ENCODE peak calls at places on chromosomes 7 and 10, in seven cellular contexts. Y, U, S, J, G, X and Z are unnamed samples.
A peak's percentile ranks its signal among the peaks of the same experiment; 100 is the strongest.

GRCh38 chr10:72319416-72320254 is 35.1 kb downstream of the DNAJB12 start:
- DNase-seq in X (peak; percentile 99), S (peak; percentile 89), J (peak; percentile 83), U (peak; percentile 73), G (peak; percentile 100), Y (peak; percentile 89), Z (peak; percentile 94)

GRCh38 chr10:102135956-102136526 is 3.2 kb downstream of the PPRC1 start:
- DNase-seq in S (no peak), U (no peak), X (no peak), Y (no peak), G (no peak), J (no peak), Z (no peak)

GRCh38 chr7:29091121-29091601 is 55.2 kb downstream of the CPVL start:
- DNase-seq in X (no peak), Y (no peak), S (no peak), J (no peak), G (no peak), U (no peak), Z (no peak)

GRCh38 chr7:45609180-45609579 is 35.0 kb downstream of the ADCY1 start:
- DNase-seq in S (no peak), X (no peak), J (peak; percentile 64), U (no peak), Y (no peak), G (no peak), Z (peak; percentile 80)

GRCh38 chr7:20200361-20200760 is 16.8 kb downstream of the MACC1 start:
- DNase-seq in Y (no peak), J (no peak), S (no peak), G (no peak), X (no peak), U (no peak), Z (no peak)

GRCh38 chr7:19677201-19677600 is 31.6 kb downstream of the POLR1F start:
- DNase-seq in U (no peak), Y (no peak), G (no peak), X (no peak), S (no peak), J (no peak), Z (no peak)

GRCh38 chr7:155349601-155350331 is 52.1 kb downstream of the INSIG1 start:
- DNase-seq in U (no peak), S (no peak), X (no peak), Y (no peak), G (no peak), J (no peak), Z (no peak)

GRCh38 chr7:41754046-41754445 is 51.2 kb upstream of the INHBA start:
- DNase-seq in J (no peak), U (no peak), G (no peak), Y (peak; percentile 15), X (peak; percentile 43), S (no peak), Z (no peak)

GRCh38 chr10:48377751-48378585 is 71.5 kb downstream of the MAPK8 start:
- DNase-seq in U (no peak), X (no peak), S (no peak), Y (peak; percentile 24), G (no peak), J (no peak), Z (no peak)

GRCh38 chr10:97532935-97533671 is 34.4 kb downstream of the UBTD1 start:
- DNase-seq in S (no peak), X (no peak), J (no peak), Y (peak; percentile 61), G (no peak), U (no peak), Z (no peak)

GRCh38 chr7:91196058-91196457 is 68.2 kb upstream of the FZD1 start:
- DNase-seq in S (no peak), X (no peak), Y (no peak), G (no peak), U (no peak), J (no peak), Z (no peak)

GRCh38 chr10:124802313-124802675 is 675 bp downstream of the ABRAXAS2 start:
- DNase-seq in S (no peak), J (no peak), U (no peak), G (no peak), X (no peak), Y (no peak), Z (no peak)

GRCh38 chr7:101843293-101844271 is 26.2 kb downstream of the CUX1 start:
- DNase-seq in Y (no peak), J (no peak), G (no peak), S (no peak), U (no peak), X (no peak), Z (no peak)

GRCh38 chr7:116426428-116427156 is 72.9 kb upstream of the CAV2 start:
- DNase-seq in G (no peak), X (peak; percentile 76), S (no peak), U (peak; percentile 16), Y (peak; percentile 89), J (no peak), Z (no peak)

GRCh38 chr7:129376076-129376777 is 58.0 kb upstream of the STRIP2 start:
- DNase-seq in U (no peak), X (peak; percentile 26), Y (peak; percentile 43), J (no peak), G (no peak), S (no peak), Z (no peak)

GRCh38 chr10:85026878-85027467 is 698.6 kb downstream of the CCSER2 start:
- DNase-seq in Y (no peak), G (no peak), S (no peak), J (no peak), U (no peak), X (no peak), Z (no peak)

GRCh38 chr10:110774069-110775021 is 97.4 kb upstream of the PDCD4 start:
- DNase-seq in Y (peak; percentile 70), X (peak; percentile 88), J (no peak), S (peak; percentile 2), U (no peak), G (no peak), Z (no peak)

GRCh38 chr7:116970148-116970910 is 17.0 kb downstream of the ST7 start:
- DNase-seq in G (no peak), J (no peak), U (no peak), X (no peak), Y (no peak), S (no peak), Z (no peak)

GRCh38 chr10:122091722-122092121 is 102.8 kb downstream of the TACC2 start:
- DNase-seq in J (no peak), U (no peak), S (no peak), G (no peak), X (no peak), Y (no peak), Z (no peak)

GRCh38 chr7:80440908-80441307 is 71.0 kb downstream of the GNAT3 start:
- DNase-seq in Y (peak; percentile 62), J (no peak), U (no peak), X (no peak), S (no peak), G (no peak), Z (no peak)

GRCh38 chr10:49119746-49120145 is 4.4 kb upstream of the VSTM4 start:
- DNase-seq in Y (peak; percentile 54), S (no peak), X (no peak), G (no peak), J (no peak), U (no peak), Z (no peak)

GRCh38 chr7:2247141-2247985 is 5.3 kb downstream of the NUDT1 start:
- DNase-seq in Y (no peak), S (no peak), G (peak; percentile 83), J (no peak), X (no peak), U (no peak), Z (no peak)

GRCh38 chr7:2245883-2246679 is 4.1 kb downstream of the NUDT1 start:
- DNase-seq in U (no peak), J (no peak), S (no peak), G (peak; percentile 37), X (no peak), Y (no peak), Z (no peak)

GRCh38 chr7:2251841-2252771 is 10.1 kb downstream of the NUDT1 start:
- DNase-seq in U (no peak), X (no peak), S (no peak), G (peak; percentile 77), J (no peak), Y (no peak), Z (no peak)

GRCh38 chr7:2249744-2250323 is 7.8 kb downstream of the NUDT1 start:
- DNase-seq in J (no peak), U (no peak), G (no peak), X (no peak), Y (no peak), S (no peak), Z (no peak)

DNA sequence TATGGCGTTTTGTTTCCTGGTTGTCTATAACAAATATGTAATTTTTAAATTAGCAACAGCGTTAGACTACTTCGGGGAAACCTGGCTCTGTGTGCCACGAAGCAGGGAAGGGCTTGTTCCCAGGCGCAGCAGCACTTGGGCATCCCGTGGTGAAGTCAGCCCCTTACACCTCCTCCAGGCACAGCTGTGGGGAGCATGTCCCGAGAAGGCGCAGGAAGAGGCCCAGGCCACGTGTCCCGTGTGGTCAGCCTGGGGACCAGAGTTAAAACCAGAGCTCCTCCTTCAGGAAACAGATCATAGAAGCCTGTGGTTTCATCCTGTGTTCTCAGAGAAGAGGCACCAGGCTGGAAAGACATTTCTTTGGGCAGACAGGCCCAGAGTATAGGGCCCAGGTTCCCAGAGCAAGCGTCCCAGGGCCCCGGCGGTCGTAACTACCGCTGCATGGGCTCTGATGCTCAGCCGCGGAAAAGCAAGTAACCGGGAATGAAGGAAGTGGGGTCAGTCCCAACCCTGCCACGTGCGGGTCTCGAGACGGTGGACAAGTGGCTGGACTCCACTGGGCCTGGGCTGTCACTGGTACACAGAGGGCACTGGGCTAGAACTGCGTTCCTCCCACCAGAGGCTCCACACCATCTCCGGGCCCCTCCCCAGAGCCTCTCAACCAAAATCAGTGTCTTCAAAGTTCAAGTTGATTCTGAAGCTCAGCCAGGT is 7.1 kb downstream of the NUDT1 start:
- DNase-seq in Y (peak; percentile 97), G (no peak), U (peak; percentile 89), X (peak; percentile 23), J (no peak), S (peak; percentile 93), Z (peak; percentile 93)
- TF ChIP-seq CTCF in Y (peak; percentile 39), G (no peak), U (no peak), X (no peak), J (no peak), S (peak; percentile 26), Z (peak; percentile 44)

GRCh38 chr10:15189133-15189881 is 20.8 kb upstream of the NMT2 start:
- DNase-seq in U (no peak), X (no peak), S (no peak), J (no peak), Y (no peak), G (no peak), Z (no peak)
- TF ChIP-seq CTCF in U (no peak), X (no peak), S (no peak), J (no peak), Y (no peak), G (no peak), Z (no peak)

GRCh38 chr7:105853931-105854419 is 22.4 kb downstream of the ATXN7L1 start:
- DNase-seq in G (no peak), S (no peak), Y (peak; percentile 23), J (no peak), X (no peak), U (no peak), Z (no peak)
- TF ChIP-seq CTCF in G (no peak), S (peak; percentile 12), Y (no peak), J (peak; percentile 58), X (no peak), U (peak; percentile 29), Z (no peak)

DNA sequence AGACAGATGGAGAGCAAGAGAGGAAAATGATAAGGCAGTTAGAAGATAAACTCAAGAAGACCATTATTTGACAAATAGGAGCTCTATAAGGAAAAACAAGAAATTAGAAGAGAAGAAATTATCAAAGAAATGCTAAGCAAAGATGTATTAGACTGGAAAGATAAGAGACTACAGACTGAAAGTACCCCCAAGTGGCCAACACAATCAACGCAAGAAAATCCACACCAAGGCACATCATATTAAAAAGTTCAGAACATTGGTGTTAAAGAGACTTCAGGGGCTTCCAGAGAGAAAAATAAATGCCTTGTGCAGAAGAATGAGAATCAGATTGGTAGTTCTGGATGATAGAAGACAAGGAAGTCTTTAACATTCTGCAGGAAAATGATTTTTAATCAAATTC is 46.0 kb downstream of the SH2D4B start:
- DNase-seq in J (no peak), U (no peak), X (no peak), Y (no peak), S (no peak), G (no peak), Z (peak; percentile 4)
- TF ChIP-seq CTCF in J (no peak), U (no peak), X (no peak), Y (no peak), S (no peak), G (no peak), Z (no peak)